ENCODE peak calls at places on chromosome 9, in seven cellular contexts. S is left ventricle myocardium inferior, H is right atrium auricular region, N is hepatocyte, B is tibial nerve, X is OCI-LY7, L is pancreas. C is an unnamed sample. For H3K9me3, the result is how much of the 10 kb centered on the place peaks cover.

GRCh38 chr9:87334366-87334765 is 163.3 kb upstream of the DAPK1 start:
- DNase-seq in S (no peak), H (no peak), N (no peak), B (no peak), X (no peak), L (no peak), C (no peak)

GRCh38 chr9:127980056-127980705 is 608 bp downstream of the EEIG1 start:
- DNase-seq in S (no peak), H (no peak), N (peak), B (no peak), X (peak), L (peak), C (peak)

GRCh38 chr9:126678989-126679388 is 65.3 kb downstream of the LMX1B start:
- DNase-seq in S (no peak), H (no peak), N (no peak), B (no peak), X (no peak), L (no peak), C (no peak)

GRCh38 chr9:13778486-13779110 is 499.1 kb upstream of the MPDZ start:
- DNase-seq in S (no peak), H (no peak), N (no peak), B (no peak), X (no peak), L (no peak), C (no peak)

GRCh38 chr9:14212697-14213420 is 101.1 kb downstream of the NFIB start:
- DNase-seq in S (no peak), H (no peak), N (no peak), B (no peak), X (no peak), L (no peak), C (no peak)

GRCh38 chr9:136712690-136713554 is 550 bp downstream of the DIPK1B start:
- DNase-seq in S (no peak), H (no peak), N (peak), B (no peak), X (no peak), L (no peak), C (no peak)

GRCh38 chr9:128909859-128910258 is 10.9 kb upstream of the PHYHD1 start:
- DNase-seq in S (no peak), H (no peak), N (no peak), B (no peak), X (no peak), L (no peak), C (no peak)

GRCh38 chr9:93908591-93909241 is 46.4 kb downstream of the BARX1 start:
- DNase-seq in S (no peak), H (no peak), N (no peak), B (no peak), X (peak), L (no peak), C (peak)

GRCh38 chr9:29241320-29241719 is 1668.0 kb upstream of the C9orf72 start:
- DNase-seq in S (no peak), H (no peak), N (no peak), B (no peak), X (no peak), L (no peak), C (no peak)

GRCh38 chr9:132201139-132201538 is 39.3 kb downstream of the NTNG2 start:
- DNase-seq in S (no peak), H (no peak), N (no peak), B (no peak), X (no peak), L (peak), C (no peak)

GRCh38 chr9:90898229-90898628 is 96.6 kb downstream of the SYK start:
- DNase-seq in S (no peak), H (no peak), N (no peak), B (no peak), X (no peak), L (no peak), C (no peak)

GRCh38 chr9:34571180-34571800 is 18.2 kb downstream of the CNTFR start:
- DNase-seq in S (no peak), H (no peak), N (no peak), B (no peak), X (no peak), L (no peak), C (no peak)

GRCh38 chr9:135230386-135230765 is 142.9 kb downstream of the OLFM1 start:
- DNase-seq in S (no peak), H (no peak), N (no peak), B (no peak), X (no peak), L (peak), C (no peak)
- H3K9me3 ChIP-seq in S (under half), H (under half), N (under half), B (under half), X (under half), L (under half), C (under half)

GRCh38 chr9:9998491-9999287 is 614.1 kb downstream of the PTPRD start:
- DNase-seq in S (no peak), H (no peak), N (no peak), B (no peak), X (peak), L (no peak), C (no peak)
- H3K27ac ChIP-seq in S (no peak), H (no peak), N (no peak), B (no peak), X (no peak), L (no peak), C (no peak)

GRCh38 chr9:111661150-111661801 is at the start of gene GNG10:
- DNase-seq in S (peak), H (no peak), N (peak), B (no peak), X (peak), L (peak), C (peak)
- H3K4me3 ChIP-seq in S (peak), H (peak), N (peak), B (peak), X (peak), L (peak), C (peak)

GRCh38 chr9:82443312-82443711 is 454.7 kb downstream of the SPATA31D1 start:
- DNase-seq in S (no peak), H (no peak), N (peak), B (no peak), X (no peak), L (no peak), C (no peak)

GRCh38 chr9:82447343-82447742 is 458.8 kb downstream of the SPATA31D1 start:
- DNase-seq in S (no peak), H (no peak), N (no peak), B (no peak), X (no peak), L (no peak), C (no peak)

DNA sequence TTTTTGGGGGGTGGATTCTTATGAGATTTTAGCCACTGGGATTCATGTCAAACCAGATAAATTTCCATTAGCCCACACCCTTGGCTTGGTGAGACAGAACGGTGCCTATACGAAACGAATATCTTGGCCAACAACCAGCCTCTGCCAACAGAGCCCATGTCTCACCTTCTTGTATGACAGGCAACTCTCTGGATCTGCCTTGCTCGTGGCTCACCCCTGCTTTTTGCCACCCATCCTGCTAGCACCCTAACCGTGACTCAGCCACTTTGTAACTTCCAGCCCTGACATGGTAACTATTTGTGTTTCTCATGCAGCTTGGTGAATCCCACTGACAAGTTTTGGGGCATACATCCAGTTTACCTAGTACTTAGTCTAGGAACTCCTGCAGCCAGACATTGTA is 457.0 kb downstream of the SPATA31D1 start:
- DNase-seq in S (no peak), H (no peak), N (no peak), B (no peak), X (no peak), L (no peak), C (no peak)
- H3K9me3 ChIP-seq in S (under half), H (under half), N (under half), B (half or more), X (under half), L (under half), C (under half)

GRCh38 chr9:6563036-6563435 is 82.5 kb downstream of the GLDC start:
- DNase-seq in S (no peak), H (no peak), N (no peak), B (no peak), X (no peak), L (no peak), C (no peak)
- H3K27ac ChIP-seq in S (no peak), H (no peak), N (no peak), B (peak), X (no peak), L (no peak), C (no peak)

DNA sequence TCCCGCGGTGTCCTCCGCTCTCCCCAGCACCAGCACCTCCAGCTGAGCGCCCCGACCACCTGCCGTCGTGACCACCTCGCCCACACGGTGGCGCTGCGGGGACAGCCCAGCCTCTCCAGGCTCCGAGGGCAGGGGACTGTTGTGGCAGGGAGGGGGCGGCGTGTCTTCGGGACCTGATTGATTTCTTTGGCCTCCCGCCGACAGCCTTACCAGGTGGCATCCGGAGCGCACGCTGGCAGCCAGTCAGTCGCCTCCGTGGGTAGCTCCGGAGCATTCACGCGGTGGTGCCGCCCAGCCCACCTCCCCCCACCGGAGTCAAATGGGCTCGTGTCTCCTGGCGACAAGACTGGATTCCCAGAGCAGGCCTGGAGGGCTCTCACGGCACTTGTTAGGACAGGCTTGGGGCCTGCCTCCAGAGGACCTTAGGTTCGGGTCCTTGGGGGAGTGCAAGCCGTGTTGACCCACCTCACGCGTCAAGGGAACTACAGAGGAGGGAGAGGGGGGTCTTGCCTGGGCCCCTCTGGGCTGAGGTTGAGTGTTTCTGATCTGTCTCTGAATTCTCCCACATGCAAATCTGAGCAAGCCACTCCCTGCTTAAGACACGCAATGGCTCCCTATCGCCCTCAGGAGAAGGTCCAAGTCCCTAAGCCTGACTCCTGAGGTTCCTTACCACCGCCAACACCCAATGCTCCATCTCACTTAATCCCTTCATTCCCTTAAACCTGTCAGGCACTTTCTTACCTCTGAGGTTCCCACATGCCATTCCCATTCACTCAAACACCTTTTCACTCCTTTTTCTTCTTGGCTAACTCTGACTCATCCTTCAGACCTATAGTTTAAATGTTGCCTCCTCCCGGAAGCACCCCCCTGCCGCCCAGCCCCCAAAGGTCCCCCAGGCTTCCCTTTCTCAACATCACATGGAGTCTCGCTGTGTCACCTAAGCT is 51.2 kb upstream of the GGTA1 start:
- DNase-seq in S (peak), H (peak), N (peak), B (peak), X (peak), L (peak), C (peak)
- H3K4me3 ChIP-seq in S (peak), H (peak), N (no peak), B (no peak), X (peak), L (no peak), C (no peak)

DNA sequence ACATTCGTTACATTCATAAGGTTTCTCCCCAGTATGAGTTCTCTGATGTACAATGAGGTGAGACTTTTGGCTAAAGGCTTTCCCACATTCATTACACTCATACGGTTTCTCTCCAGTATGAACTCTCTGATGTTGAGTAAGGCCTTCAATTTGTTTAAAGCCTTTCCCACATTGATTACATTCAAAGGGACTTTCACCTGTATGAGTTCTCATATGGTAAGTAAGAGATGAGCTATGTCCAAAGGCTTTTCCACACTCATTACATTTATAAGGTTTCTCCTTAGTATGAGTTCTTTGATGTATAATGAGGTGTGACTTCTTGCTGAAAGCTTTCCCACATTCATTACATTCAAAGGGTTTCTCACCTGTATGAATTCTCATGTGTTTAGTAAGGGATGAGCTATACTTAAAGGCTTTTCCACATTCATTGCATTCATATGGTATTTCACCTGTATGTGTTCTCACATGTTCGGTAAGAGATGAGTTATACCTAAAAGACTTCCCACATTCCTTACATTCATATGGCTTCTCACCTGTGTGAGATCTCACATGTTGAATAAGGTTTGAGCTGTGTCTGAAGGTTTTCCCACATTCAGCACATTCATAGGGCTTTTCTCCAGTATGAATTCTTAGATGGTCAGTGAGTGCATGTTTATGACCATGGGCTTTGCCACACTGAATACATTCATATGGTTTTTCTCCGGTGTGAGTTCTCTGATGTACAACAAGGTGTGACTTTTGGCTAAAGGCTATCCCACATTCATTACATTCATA is 13.5 kb downstream of the ZFP37 start:
- DNase-seq in S (no peak), H (no peak), N (no peak), B (no peak), X (no peak), L (no peak), C (no peak)
- H3K9me3 ChIP-seq in S (half or more), H (half or more), N (half or more), B (half or more), X (half or more), L (under half), C (half or more)

GRCh38 chr9:37917801-37918664 is 14.1 kb upstream of the SLC25A51 start:
- DNase-seq in S (no peak), H (no peak), N (no peak), B (no peak), X (no peak), L (no peak), C (no peak)

GRCh38 chr9:37917315-37917731 is 13.4 kb upstream of the SLC25A51 start:
- DNase-seq in S (no peak), H (no peak), N (no peak), B (no peak), X (no peak), L (no peak), C (no peak)

GRCh38 chr9:37915911-37916470 is 12.1 kb upstream of the SLC25A51 start:
- DNase-seq in S (no peak), H (no peak), N (no peak), B (no peak), X (no peak), L (no peak), C (no peak)

GRCh38 chr9:37914701-37915358 is 10.9 kb upstream of the SLC25A51 start:
- DNase-seq in S (no peak), H (no peak), N (no peak), B (no peak), X (no peak), L (no peak), C (no peak)

DNA sequence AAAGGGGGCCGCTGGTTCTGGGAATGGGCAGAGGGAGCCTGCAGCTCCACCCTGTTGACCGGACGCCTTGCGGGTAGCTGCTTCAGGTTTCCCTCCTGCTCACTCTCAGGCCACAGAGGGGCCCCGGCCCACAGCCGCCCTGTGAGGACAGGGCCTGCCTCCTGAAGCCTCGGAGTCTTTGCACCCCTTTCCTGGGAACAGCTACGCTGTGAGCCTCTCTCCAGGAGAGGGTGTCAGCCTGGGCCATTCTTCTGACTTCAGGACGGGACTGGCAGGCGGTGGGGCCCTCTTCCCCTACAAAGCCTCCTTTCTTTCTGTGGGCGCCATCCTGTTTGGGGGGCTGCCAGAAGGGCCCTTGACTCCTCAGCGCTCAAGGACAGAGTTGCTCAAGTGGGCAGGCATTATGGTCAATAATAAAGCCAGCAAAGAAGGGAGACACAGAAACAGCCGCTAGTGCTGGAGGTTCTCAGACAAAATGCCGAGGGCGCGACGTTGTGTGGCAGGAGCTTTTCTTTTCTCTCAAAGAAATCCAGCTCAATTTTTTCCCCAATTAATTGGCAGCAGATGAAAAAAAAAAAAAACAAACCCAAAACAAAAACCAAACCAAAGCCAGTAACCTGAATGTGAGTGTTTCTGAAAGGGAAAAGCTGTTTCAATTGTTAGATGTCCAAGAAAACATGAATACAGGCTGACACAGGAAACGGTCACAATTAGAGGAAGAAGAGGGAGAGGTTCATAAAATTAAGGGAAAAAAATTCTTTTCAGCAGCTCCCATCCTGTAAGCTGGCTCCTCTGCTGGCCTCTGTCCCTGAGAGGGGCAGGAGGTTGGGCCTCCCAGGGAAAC is 12.8 kb upstream of the SLC25A51 start:
- DNase-seq in S (no peak), H (no peak), N (no peak), B (no peak), X (no peak), L (no peak), C (no peak)
- H3K27ac ChIP-seq in S (peak), H (peak), N (no peak), B (peak), X (no peak), L (peak), C (no peak)